ENCODE peak calls at places on chromosomes 3 and 15, in six cellular contexts. D is heart left ventricle; A is CD4-positive, alpha-beta memory T cell; T is cardiac muscle cell; F is aorta; Z is adrenal gland. O is an unnamed sample.

GRCh38 chr3:115550285-115550741 is 73.0 kb upstream of the GAP43 start:
- DNase-seq in F (peak; percentile 70), D (no peak), T (no peak), A (no peak), Z (no peak), O (no peak)

GRCh38 chr3:64824281-64824980 is 136.6 kb upstream of the ADAMTS9 start:
- DNase-seq in A (no peak), T (no peak), D (no peak), F (no peak), Z (no peak), O (no peak)

GRCh38 chr3:81778678-81779182 is 17.3 kb upstream of the GBE1 start:
- DNase-seq in D (no peak), Z (no peak), T (no peak), A (no peak), F (no peak), O (no peak)

GRCh38 chr15:64507293-64507802 is 47.0 kb downstream of the ZNF609 start:
- DNase-seq in D (peak; percentile 75), T (peak; percentile 94), F (peak; percentile 87), Z (peak; percentile 88), A (no peak), O (peak; percentile 31)

GRCh38 chr3:21292971-21293370 is 458.0 kb downstream of the ZNF385D start:
- DNase-seq in D (no peak), Z (no peak), A (no peak), T (no peak), F (no peak), O (no peak)

GRCh38 chr3:15983232-15983631 is 185.5 kb upstream of the ANKRD28 start:
- DNase-seq in Z (no peak), F (no peak), D (no peak), A (no peak), T (no peak), O (no peak)

GRCh38 chr3:34408088-34408487 is 609.7 kb downstream of the PDCD6IP start:
- DNase-seq in Z (no peak), T (no peak), F (no peak), D (no peak), A (no peak), O (no peak)

GRCh38 chr3:158782283-158782682 is 19.6 kb upstream of the MFSD1 start:
- DNase-seq in A (no peak), F (no peak), T (no peak), D (no peak), Z (no peak), O (no peak)

GRCh38 chr15:83784975-83785374 is 131.1 kb downstream of the ADAMTSL3 start:
- DNase-seq in Z (no peak), A (no peak), T (no peak), D (no peak), F (no peak), O (no peak)

GRCh38 chr3:128619146-128619890 is 31.3 kb downstream of the RPN1 start:
- DNase-seq in F (no peak), A (no peak), Z (no peak), D (no peak), T (no peak), O (no peak)

GRCh38 chr3:78871048-78871447 is 896.8 kb downstream of the ROBO1 start:
- DNase-seq in D (no peak), A (no peak), T (no peak), Z (no peak), F (no peak), O (no peak)

GRCh38 chr3:53696401-53697172 is 149.6 kb downstream of the CHDH start:
- DNase-seq in T (no peak), D (peak; percentile 54), F (no peak), Z (no peak), A (no peak), O (no peak)

GRCh38 chr3:72665701-72666443 is 182.4 kb downstream of the SHQ1 start:
- DNase-seq in Z (peak; percentile 73), D (no peak), T (peak; percentile 52), A (peak; percentile 45), F (no peak), O (peak; percentile 21)

GRCh38 chr3:191070201-191070600 is 128.8 kb upstream of the OSTN start:
- DNase-seq in D (no peak), F (no peak), T (no peak), Z (no peak), A (no peak), O (no peak)

GRCh38 chr15:93118904-93119303 is 29.9 kb upstream of the RGMA start:
- DNase-seq in A (no peak), D (no peak), T (no peak), F (no peak), Z (no peak), O (no peak)

GRCh38 chr3:194879991-194880939 is 194.6 kb downstream of the FAM43A start:
- DNase-seq in A (no peak), D (peak; percentile 80), Z (peak; percentile 26), T (no peak), F (peak; percentile 82), O (no peak)

GRCh38 chr3:16132190-16132589 is 42.3 kb upstream of the GALNT15 start:
- DNase-seq in D (no peak), A (no peak), T (no peak), F (no peak), Z (no peak), O (no peak)

GRCh38 chr3:157442729-157443128 is 6.1 kb downstream of the PTX3 start:
- DNase-seq in F (no peak), T (no peak), Z (no peak), D (no peak), A (no peak), O (no peak)

GRCh38 chr3:101926594-101927105 is 77.3 kb downstream of the NFKBIZ start:
- DNase-seq in F (no peak), Z (no peak), T (no peak), A (no peak), D (no peak), O (no peak)

GRCh38 chr15:39228889-39229288 is 352.0 kb upstream of the THBS1 start:
- DNase-seq in Z (no peak), D (no peak), F (no peak), T (no peak), A (no peak), O (no peak)

GRCh38 chr3:10552631-10552943 is 47.2 kb upstream of the ATP2B2 start:
- DNase-seq in A (peak; percentile 7), F (no peak), T (no peak), Z (no peak), D (no peak), O (no peak)

GRCh38 chr3:5014431-5014830 is 35.2 kb downstream of the BHLHE40 start:
- DNase-seq in T (no peak), Z (no peak), D (no peak), F (no peak), A (no peak), O (no peak)

GRCh38 chr3:101288294-101288693 is 32.1 kb downstream of the IMPG2 start:
- DNase-seq in A (no peak), F (no peak), D (no peak), Z (no peak), T (no peak), O (no peak)

DNA sequence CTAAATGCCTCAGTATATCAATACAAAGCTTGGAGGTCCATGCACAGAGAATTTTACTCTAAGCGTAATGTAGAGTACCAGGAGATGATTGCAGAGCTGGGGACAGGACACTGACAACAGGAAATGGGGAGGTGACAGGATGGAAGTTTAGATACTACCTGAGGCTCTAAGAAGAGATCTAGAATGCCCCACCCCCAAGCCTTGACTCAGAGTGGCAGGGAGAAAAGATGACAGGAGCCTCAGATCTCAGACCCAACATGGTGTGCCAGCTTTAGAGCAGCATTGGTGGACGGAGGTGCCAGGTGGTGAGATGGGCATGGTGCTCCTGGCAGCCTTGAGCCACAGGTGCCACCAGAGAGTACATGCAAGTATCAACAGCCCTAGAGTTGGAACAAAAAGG is 62.5 kb downstream of the LYZL4 start:
- DNase-seq in Z (no peak), A (peak; percentile 9), D (no peak), T (no peak), F (no peak), O (no peak)
- H3K27me3 ChIP-seq in Z (no peaks in the 10 kb centered on the region), A (no peaks in the 10 kb centered on the region), D (no peaks in the 10 kb centered on the region), T (no peaks in the 10 kb centered on the region), F (no peaks in the 10 kb centered on the region), O (no peaks in the 10 kb centered on the region)

DNA sequence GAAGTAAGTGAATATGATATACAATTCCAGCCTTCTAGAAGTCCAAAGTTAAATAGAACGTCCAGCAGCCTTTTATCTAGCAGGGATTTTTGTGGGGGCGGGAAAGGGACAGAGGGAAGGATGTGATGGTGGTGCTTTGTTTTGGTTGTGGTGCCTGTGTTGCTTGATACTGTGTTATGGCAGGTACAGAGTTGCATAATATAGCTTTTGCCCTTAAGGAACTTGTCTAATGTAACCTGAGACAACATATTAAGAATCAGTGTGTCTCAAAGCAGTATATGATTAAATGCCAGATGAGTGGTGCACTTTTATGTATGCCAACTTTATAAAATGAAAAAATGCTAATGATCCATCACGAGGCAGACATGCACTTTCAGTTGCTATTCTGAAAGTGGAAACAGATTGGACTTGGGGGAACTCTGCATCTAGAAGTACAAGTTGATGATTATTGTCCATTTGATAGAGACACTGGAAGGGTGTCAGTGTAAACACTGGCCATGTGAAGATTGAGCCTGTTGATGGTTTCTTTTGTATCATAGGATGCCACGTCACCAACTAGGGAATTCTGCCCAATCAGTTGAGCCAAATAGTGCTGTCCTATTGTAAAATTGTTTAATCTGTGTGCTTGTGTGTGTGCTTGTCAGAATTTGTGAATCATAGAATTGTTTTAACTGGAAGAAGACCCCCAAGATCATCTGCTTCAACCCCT is 23.0 kb downstream of the NEO1 start:
- DNase-seq in F (no peak), A (no peak), Z (no peak), T (no peak), D (no peak), O (no peak)
- H3K4me3 ChIP-seq in F (no peak overlapping the region), A (no peak overlapping the region), Z (no peak overlapping the region), T (no peak overlapping the region), D (no peak overlapping the region), O (no peak overlapping the region)

DNA sequence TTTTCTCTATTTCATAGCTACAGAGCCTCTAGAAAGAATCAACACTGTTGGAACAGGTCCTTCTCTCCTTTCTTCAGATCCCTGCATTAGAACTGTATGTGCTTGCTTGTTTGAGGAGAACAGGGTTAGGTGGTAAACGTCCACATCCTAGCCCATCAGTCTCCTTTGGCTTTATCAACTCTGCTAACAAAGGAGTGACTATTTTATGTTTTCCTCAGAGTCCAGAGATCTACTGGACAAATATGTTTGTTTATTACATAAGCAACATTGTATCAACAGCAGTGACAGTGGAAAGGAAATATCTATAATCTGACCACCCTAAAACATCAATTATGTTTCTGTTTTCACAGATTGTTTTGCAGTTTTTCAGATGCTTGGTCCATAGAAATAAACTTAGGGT is 39.6 kb downstream of the CMSS1 start:
- DNase-seq in F (no peak), T (no peak), A (no peak), D (no peak), Z (no peak), O (no peak)
- H3K4me1 ChIP-seq in F (peaks cover 18% of the 10 kb centered on the region), T (no peaks in the 10 kb centered on the region), A (no peaks in the 10 kb centered on the region), D (peaks cover 58% of the 10 kb centered on the region), Z (peaks cover 16% of the 10 kb centered on the region), O (no peaks in the 10 kb centered on the region)

DNA sequence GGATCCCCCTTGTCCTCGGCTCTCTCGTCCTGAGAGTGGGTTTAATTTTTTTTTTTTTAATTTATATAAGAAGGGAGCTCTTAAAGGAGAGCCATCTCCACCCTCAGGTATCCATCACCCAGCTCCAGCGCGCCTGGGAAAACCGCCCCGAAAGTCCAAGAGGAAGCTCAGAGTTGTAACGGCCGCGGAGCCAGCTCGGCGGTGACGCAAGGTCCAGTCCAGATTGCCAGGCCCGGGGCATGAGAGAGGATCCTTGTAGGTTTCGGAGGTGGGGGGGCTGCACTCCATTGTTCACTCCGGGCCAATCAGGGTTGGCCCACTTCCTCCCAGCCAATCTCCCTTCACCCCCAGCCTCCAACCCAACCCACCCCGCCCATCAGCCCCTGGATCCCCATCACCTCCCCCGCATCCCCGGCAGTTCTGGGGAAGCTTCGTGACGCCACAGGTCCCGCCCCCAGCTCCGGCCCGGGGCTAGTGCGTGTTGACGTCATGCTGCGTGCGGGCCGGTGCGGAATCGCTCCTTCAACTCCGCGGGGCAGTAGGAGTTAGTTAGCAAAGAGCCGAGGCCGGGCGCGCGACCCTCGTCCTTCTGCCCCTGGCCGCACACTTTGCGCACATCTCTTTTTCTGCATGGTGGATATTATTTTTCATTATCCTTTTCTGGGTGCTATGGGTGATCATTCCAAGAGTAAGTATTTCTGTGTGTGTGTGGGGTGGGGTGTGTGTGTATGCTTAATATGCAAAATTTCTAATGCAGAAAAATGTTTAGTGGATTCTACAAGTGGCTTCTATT is at the start of gene ISL2:
- DNase-seq in D (peak; percentile 80), F (peak; percentile 66), T (peak; percentile 53), Z (no peak), A (no peak), O (peak; percentile 12)
- H3K27me3 ChIP-seq in D (peaks cover 78% of the 10 kb centered on the region), F (no peaks in the 10 kb centered on the region), T (peaks cover 92% of the 10 kb centered on the region), Z (peaks cover 76% of the 10 kb centered on the region), A (peaks cover 56% of the 10 kb centered on the region), O (peaks cover 58% of the 10 kb centered on the region)